ENCODE peak calls at places on chromosome 20, in four cellular contexts. Q, V, N and A are unnamed samples.

GRCh38 chr20:21302645-21303060 is 478 bp upstream of the XRN2 start:
- DNase-seq in Q (no peak), V (no peak), N (no peak), A (no peak)

GRCh38 chr20:59948828-59949720 is 8.9 kb downstream of the FAM217B start:
- DNase-seq in V (no peak), Q (peak; percentile 57), N (peak; percentile 73), A (no peak)

GRCh38 chr20:61594198-61594597 is 342.1 kb downstream of the CDH4 start:
- DNase-seq in V (no peak), N (no peak), Q (no peak), A (no peak)

GRCh38 chr20:21465799-21466198 is 48.1 kb downstream of the NKX2-2 start:
- DNase-seq in Q (no peak), V (no peak), N (no peak), A (no peak)

GRCh38 chr20:6635034-6635736 is 132.3 kb upstream of the BMP2 start:
- DNase-seq in V (no peak), Q (no peak), N (peak; percentile 71), A (no peak)

GRCh38 chr20:41395669-41396664 is 29.3 kb upstream of the EMILIN3 start:
- DNase-seq in Q (no peak), N (no peak), V (no peak), A (no peak)

GRCh38 chr20:24109008-24109407 is 120.4 kb upstream of the GGTLC1 start:
- DNase-seq in N (no peak), V (no peak), Q (no peak), A (no peak)

GRCh38 chr20:64161595-64162238 is 2.5 kb upstream of the MYT1 start:
- DNase-seq in N (peak; percentile 66), V (peak; percentile 48), Q (peak; percentile 19), A (peak; percentile 72)

GRCh38 chr20:50415516-50416268 is 94.5 kb upstream of the PTPN1 start:
- DNase-seq in V (no peak), Q (peak; percentile 87), N (peak; percentile 98), A (no peak)

GRCh38 chr20:53322651-53323050 is 271.0 kb downstream of the ZNF217 start:
- DNase-seq in V (no peak), N (peak; percentile 2), Q (no peak), A (no peak)

GRCh38 chr20:61932711-61933480 is 132.8 kb downstream of the TAF4 start:
- DNase-seq in V (peak; percentile 20), Q (no peak), N (no peak), A (no peak)

GRCh38 chr20:63754008-63754407 is 14.4 kb downstream of the SLC2A4RG start:
- DNase-seq in Q (no peak), V (no peak), N (no peak), A (no peak)

GRCh38 chr20:6269163-6269873 is 146.5 kb upstream of the FERMT1 start:
- DNase-seq in Q (no peak), V (no peak), N (peak; percentile 2), A (no peak)

DNA sequence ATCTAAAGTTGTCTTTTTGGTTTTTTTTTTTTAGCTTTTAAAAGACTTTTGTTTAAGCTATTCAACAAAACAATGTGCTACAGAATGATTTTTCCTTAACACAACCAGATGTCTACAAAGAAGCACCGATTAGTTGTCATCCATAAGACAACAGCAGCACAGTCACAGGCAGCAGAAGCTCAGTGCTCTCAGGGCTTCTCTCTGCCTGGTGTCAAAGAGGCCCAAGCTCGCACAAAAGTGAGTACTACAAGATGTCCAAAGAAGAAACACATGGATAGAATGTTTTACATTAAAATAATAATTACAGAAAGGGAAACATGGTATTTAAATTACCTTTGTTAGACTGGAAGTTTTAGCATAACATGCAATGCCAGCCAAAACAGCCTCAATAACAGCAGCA is 81.6 kb downstream of the DNAAF9 start:
- DNase-seq in N (no peak), V (no peak), Q (no peak), A (no peak)
- TF ChIP-seq CTCF in N (no peak), V (no peak), Q (no peak), A (no peak)

DNA sequence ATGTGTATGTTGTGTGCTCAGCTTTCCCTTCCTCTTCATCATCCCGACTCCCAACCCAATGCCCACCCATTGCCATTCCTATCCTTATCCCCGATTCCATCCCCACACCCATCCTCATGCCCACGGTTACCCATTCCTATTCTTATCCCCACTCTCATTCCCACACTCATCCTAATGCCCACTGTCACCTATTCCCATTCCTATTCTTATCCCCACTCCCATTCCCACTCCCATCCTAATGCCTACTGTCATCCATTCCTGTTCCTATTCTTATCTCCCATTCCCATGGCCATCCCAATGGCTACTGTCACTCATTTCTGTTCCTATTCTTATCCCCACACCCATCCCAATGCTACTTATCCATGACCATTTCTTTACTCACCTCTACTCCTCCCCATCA is 254.1 kb downstream of the DHX35 start:
- DNase-seq in Q (no peak), V (no peak), N (no peak), A (no peak)
- TF ChIP-seq CTCF in Q (no peak), V (no peak), N (no peak), A (no peak)

GRCh38 chr20:43770342-43770741 is 43.5 kb upstream of the GTSF1L start:
- DNase-seq in V (no peak), N (no peak), Q (no peak), A (no peak)

GRCh38 chr20:43766395-43766794 is 39.6 kb upstream of the GTSF1L start:
- DNase-seq in N (no peak), Q (no peak), V (no peak), A (no peak)

GRCh38 chr20:43765933-43766332 is 39.1 kb upstream of the GTSF1L start:
- DNase-seq in V (no peak), Q (no peak), N (no peak), A (no peak)

GRCh38 chr20:43766917-43767316 is 40.1 kb upstream of the GTSF1L start:
- DNase-seq in Q (no peak), N (no peak), V (no peak), A (no peak)

DNA sequence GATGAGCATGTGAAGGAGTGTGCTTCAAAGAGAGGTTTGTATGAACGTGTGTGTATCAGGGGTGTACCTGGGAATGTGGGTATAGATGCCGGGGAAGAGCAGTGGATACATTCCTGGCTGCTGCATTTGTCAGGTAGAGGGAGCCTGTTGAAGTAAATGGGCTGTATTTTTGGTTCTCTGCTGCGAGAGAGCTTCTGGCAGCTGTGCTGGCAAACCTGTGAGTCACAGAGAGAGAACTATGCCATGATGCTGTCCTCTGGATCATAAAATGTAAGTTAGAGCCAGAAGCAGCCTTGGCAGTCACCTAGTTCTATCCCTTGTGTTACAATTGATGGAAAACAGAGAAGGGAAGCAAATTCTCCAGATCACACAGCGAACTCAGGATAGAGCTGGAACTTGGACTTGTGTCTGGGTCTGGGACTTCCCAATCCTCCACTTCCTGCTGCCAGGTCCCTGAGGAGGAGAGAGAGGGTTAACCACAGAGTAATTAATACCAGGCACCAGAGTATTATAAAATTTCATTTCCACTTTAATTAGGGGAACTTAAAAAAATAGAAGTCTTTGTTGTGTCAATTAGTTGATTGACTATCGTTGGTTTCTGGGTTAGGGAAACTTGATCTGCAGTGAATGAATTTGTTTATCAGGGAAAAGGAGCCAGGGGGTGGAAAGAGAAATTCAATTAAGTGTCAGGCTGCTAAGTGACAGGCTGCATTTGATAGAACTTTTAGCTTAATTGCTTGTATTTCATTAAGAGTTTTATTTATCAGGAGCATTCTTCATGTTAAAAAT is 41.1 kb upstream of the GTSF1L start:
- DNase-seq in N (peak; percentile 35), Q (no peak), V (no peak), A (no peak)
- TF ChIP-seq CTCF in N (no peak), Q (no peak), V (no peak), A (no peak)

GRCh38 chr20:57249772-57250171 is 16.7 kb downstream of the BMP7 start:
- DNase-seq in N (no peak), V (no peak), Q (no peak), A (no peak)

GRCh38 chr20:57250607-57251343 is 15.7 kb downstream of the BMP7 start:
- DNase-seq in N (no peak), V (no peak), Q (no peak), A (no peak)

GRCh38 chr20:57251344-57251743 is 15.1 kb downstream of the BMP7 start:
- DNase-seq in N (no peak), Q (no peak), V (no peak), A (no peak)

GRCh38 chr20:57252559-57253162 is 13.8 kb downstream of the BMP7 start:
- DNase-seq in Q (no peak), N (no peak), V (no peak), A (no peak)

DNA sequence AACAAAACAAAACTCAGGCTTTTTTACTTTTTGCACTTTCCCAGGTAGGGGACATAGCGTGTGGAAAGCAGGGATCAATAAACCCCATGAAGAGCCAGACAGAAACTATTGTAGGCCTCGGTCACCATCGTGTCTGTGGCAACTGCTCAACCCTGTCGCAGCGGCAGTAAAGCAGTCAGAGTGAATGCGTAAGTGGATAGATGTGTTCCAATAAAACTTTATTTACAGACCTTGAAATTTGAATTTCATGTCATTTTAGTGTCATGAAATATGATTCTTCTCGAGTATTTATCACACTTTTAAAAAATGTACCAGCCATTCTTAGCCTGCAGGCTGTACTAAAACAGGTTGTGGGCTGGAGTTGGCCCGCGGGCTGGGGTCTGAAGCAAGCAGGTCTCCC is 14.5 kb downstream of the BMP7 start:
- DNase-seq in N (no peak), V (no peak), Q (no peak), A (no peak)
- TF ChIP-seq CTCF in N (no peak), V (no peak), Q (no peak), A (no peak)

GRCh38 chr20:37179671-37180524 is 550 bp upstream of the MROH8 start:
- DNase-seq in N (peak; percentile 25), V (no peak), Q (peak; percentile 28), A (no peak)

DNA sequence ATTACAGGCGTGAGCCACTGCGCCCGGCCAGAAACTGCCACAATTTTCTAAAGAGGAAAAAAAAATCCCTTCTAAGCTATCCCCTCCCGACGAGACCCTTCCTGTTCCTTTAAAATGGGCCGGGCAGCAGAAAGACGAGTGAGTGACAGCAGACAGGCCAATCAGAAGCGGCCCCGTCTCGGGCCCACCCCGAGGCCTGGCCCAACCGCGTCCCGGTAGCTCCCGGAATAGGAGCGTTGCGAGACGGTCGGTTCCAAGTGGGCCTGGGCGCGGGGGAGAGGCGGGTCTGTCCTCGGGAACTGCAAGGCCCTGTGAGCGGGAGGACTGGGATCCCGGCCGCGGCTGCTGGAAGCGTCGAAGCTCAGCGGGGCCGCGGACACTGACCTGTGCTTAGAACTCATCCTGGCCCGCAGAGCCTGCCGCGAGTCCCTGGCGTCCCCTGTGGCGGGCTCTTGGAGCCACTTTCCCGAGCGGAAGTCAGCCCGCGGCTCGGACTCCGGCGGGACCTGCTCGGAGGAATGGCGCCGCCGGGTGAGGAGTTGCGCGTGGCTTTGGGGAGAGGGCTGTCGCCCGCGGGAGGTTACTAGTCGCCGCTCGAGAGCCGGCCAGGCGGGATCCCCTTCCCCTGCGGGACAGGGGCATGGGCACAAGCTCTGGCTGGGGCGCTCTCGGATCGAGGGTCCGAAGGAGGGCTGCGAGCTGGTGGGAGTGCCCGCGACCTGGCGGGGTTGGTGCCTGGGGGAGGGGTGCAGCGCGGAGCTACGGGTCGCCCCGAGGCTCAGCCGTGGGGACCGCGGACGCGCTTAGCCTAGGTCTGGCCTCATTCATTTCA is at the start of the genes MROH8 and RPN2:
- DNase-seq in N (peak; percentile 99), Q (peak; percentile 98), V (peak; percentile 97), A (peak; percentile 93)
- TF ChIP-seq CTCF in N (no peak), Q (no peak), V (no peak), A (no peak)